ENCODE peak calls at places on chromosomes 12 and 14, in seven cellular contexts. M is Peyer's patch; J is NT2/D1; U is hepatocyte; W is A549; L is GM12878; B is CD8-positive, alpha-beta T cell. V is an unnamed sample. For H3K9me3 and H3K4me1, the result is how much of the 10 kb centered on the place peaks cover.

GRCh38 chr12:123891516-123892179 is 81.0 kb downstream of the CCDC92 start:
- DNase-seq in M (no peak), J (no peak), U (no peak), W (no peak), L (no peak), B (no peak), V (no peak)

GRCh38 chr12:124819525-124819924 is 44.1 kb downstream of the SCARB1 start:
- DNase-seq in M (no peak), J (no peak), U (no peak), W (no peak), L (no peak), B (no peak), V (no peak)

GRCh38 chr14:104268725-104269436 is 130.5 kb downstream of the KIF26A start:
- DNase-seq in M (no peak), J (no peak), U (no peak), W (no peak), L (no peak), B (no peak), V (no peak)

GRCh38 chr12:81078469-81079196 is 754 bp downstream of the ACSS3 start:
- DNase-seq in M (no peak), J (no peak), U (peak), W (no peak), L (no peak), B (no peak), V (no peak)

GRCh38 chr12:5945071-5946008 is at the start of gene ANO2:
- DNase-seq in M (no peak), J (peak), U (peak), W (no peak), L (no peak), B (no peak), V (no peak)

GRCh38 chr12:71164166-71164876 is 6.5 kb upstream of the TSPAN8 start:
- DNase-seq in M (no peak), J (no peak), U (no peak), W (no peak), L (no peak), B (no peak), V (no peak)

GRCh38 chr12:47307680-47308399 is 228.1 kb upstream of the AMIGO2 start:
- DNase-seq in M (no peak), J (peak), U (peak), W (peak), L (peak), B (peak), V (no peak)

GRCh38 chr12:7303772-7304171 is at the start of gene ACSM4:
- DNase-seq in M (no peak), J (no peak), U (no peak), W (no peak), L (no peak), B (no peak), V (no peak)

GRCh38 chr14:20905661-20906060 is 14.5 kb downstream of the RNASE3 start:
- DNase-seq in M (no peak), J (no peak), U (no peak), W (no peak), L (no peak), B (no peak), V (no peak)

GRCh38 chr12:79908366-79908765 is 26.5 kb downstream of the PPP1R12A start:
- DNase-seq in M (no peak), J (no peak), U (no peak), W (no peak), L (no peak), B (no peak), V (no peak)

GRCh38 chr14:74552623-74553022 is 59.1 kb downstream of the ISCA2 start:
- DNase-seq in M (no peak), J (no peak), U (no peak), W (no peak), L (no peak), B (no peak), V (no peak)

GRCh38 chr14:100049220-100049619 is 16.0 kb upstream of the EVL start:
- DNase-seq in M (no peak), J (no peak), U (no peak), W (no peak), L (no peak), B (no peak), V (no peak)

GRCh38 chr14:26896447-26896846 is 298.6 kb upstream of the NOVA1 start:
- DNase-seq in M (no peak), J (no peak), U (no peak), W (no peak), L (no peak), B (no peak), V (no peak)

GRCh38 chr12:32248594-32249140 is 142.0 kb downstream of the BICD1 start:
- DNase-seq in M (no peak), J (no peak), U (peak), W (no peak), L (no peak), B (no peak), V (peak)

GRCh38 chr12:5511256-5511643 is 79.3 kb downstream of the NTF3 start:
- DNase-seq in M (no peak), J (no peak), U (no peak), W (no peak), L (no peak), B (no peak), V (no peak)

GRCh38 chr14:33682746-33683145 is 268.1 kb downstream of the EGLN3 start:
- DNase-seq in M (no peak), J (no peak), U (no peak), W (no peak), L (no peak), B (no peak), V (peak)

GRCh38 chr12:88638956-88639355 is 58.7 kb upstream of the KITLG start:
- DNase-seq in M (no peak), J (no peak), U (no peak), W (no peak), L (no peak), B (no peak), V (no peak)

GRCh38 chr14:21346532-21347135 is 37.2 kb downstream of the SUPT16H start:
- DNase-seq in M (no peak), J (no peak), U (no peak), W (no peak), L (no peak), B (no peak), V (no peak)

GRCh38 chr12:34287437-34287836 is 265.1 kb downstream of the ALG10 start:
- DNase-seq in M (peak), J (no peak), U (peak), W (no peak), L (no peak), B (no peak), V (no peak)
- H3K9me3 ChIP-seq in M (under half), J (under half), U (under half), W (under half), L (under half), B (under half), V (under half)

GRCh38 chr12:122868471-122869177 is 27.3 kb downstream of the VPS37B start:
- DNase-seq in M (peak), J (no peak), U (no peak), W (no peak), L (no peak), B (no peak), V (no peak)
- H3K4me1 ChIP-seq in M (under half), J (under half), U (under half), W (under half), L (under half), B (under half), V (under half)

GRCh38 chr14:93005838-93006237 is 82.9 kb downstream of the CHGA start:
- DNase-seq in M (no peak), J (no peak), U (no peak), W (no peak), L (no peak), B (no peak), V (no peak)

GRCh38 chr14:93007225-93007997 is 84.5 kb downstream of the CHGA start:
- DNase-seq in M (peak), J (no peak), U (no peak), W (peak), L (peak), B (no peak), V (no peak)

GRCh38 chr14:93005135-93005813 is 82.3 kb downstream of the CHGA start:
- DNase-seq in M (no peak), J (no peak), U (no peak), W (no peak), L (no peak), B (no peak), V (no peak)

GRCh38 chr14:93008381-93008780 is 85.4 kb downstream of the CHGA start:
- DNase-seq in M (no peak), J (no peak), U (no peak), W (no peak), L (no peak), B (no peak), V (no peak)

GRCh38 chr14:93006484-93007128 is 83.7 kb downstream of the CHGA start:
- DNase-seq in M (no peak), J (no peak), U (no peak), W (no peak), L (no peak), B (no peak), V (no peak)
- H3K4me3 ChIP-seq in M (no peak), J (no peak), U (no peak), W (no peak), L (no peak), B (no peak), V (no peak)

GRCh38 chr12:94305293-94305957 is 154.2 kb downstream of the CEP83 start:
- DNase-seq in M (no peak), J (no peak), U (no peak), W (no peak), L (peak), B (no peak), V (no peak)
- H3K9me3 ChIP-seq in M (under half), J (under half), U (under half), W (under half), L (under half), B (under half), V (under half)

GRCh38 chr12:105071981-105072380 is 12.3 kb downstream of the ALDH1L2 start:
- DNase-seq in M (no peak), J (no peak), U (no peak), W (no peak), L (no peak), B (no peak), V (no peak)
- H3K4me1 ChIP-seq in M (under half), J (under half), U (under half), W (under half), L (under half), B (under half), V (under half)

DNA sequence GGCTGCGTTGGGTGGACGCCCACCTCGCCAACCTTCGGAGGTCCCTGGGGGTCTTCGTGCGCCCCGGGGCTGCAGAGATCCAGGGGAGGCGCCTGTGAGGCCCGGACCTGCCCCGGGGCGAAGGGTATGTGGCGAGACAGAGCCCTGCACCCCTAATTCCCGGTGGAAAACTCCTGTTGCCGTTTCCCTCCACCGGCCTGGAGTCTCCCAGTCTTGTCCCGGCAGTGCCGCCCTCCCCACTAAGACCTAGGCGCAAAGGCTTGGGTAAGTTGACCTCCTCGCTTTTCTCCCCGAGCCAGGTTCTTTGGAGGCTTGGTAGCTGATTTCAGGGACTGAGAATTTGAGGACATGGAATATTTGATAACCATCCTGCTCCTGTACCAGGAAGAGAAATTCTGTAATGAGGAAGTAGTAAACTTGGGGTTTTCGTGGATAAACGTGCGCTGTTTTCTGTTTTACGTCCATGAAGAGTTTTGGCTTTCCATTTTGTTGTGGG is 530 bp downstream of the APAF1 start:
- DNase-seq in M (no peak), J (no peak), U (peak), W (peak), L (no peak), B (peak), V (peak)
- H3K4me3 ChIP-seq in M (peak), J (peak), U (peak), W (peak), L (peak), B (peak), V (peak)

V was measured in HAP-1.